ENCODE peak calls at places on chromosomes 1 and 21, in seven cellular contexts. Z is body of pancreas, M is GM12878, W is GM23248, E is cardiac muscle cell, A is adrenal gland, R is dorsolateral prefrontal cortex. X is an unnamed sample.

GRCh38 chr1:111203681-111204210 is 3.3 kb upstream of the DENND2D start:
- DNase-seq in M (peak), E (peak), A (peak), W (peak), R (peak), Z (peak), X (no peak)

GRCh38 chr1:53107570-53108322 is 34.7 kb downstream of the SLC1A7 start:
- DNase-seq in E (peak), W (peak), R (no peak), M (no peak), Z (no peak), A (no peak), X (no peak)

GRCh38 chr1:10867914-10868598 is 71.6 kb upstream of the CASZ1 start:
- DNase-seq in R (peak), W (no peak), Z (no peak), M (no peak), E (no peak), A (no peak), X (no peak)

GRCh38 chr1:1267488-1268283 is 6.0 kb downstream of the UBE2J2 start:
- DNase-seq in W (no peak), R (no peak), Z (no peak), A (no peak), E (no peak), M (no peak), X (no peak)

GRCh38 chr21:38142226-38142625 is 114.6 kb upstream of the KCNJ15 start:
- DNase-seq in W (no peak), A (no peak), E (no peak), M (no peak), Z (no peak), R (no peak), X (no peak)

GRCh38 chr1:223077434-223077833 is 65.6 kb downstream of the TLR5 start:
- DNase-seq in M (no peak), W (no peak), Z (no peak), R (no peak), A (peak), E (no peak), X (no peak)

GRCh38 chr1:53478186-53478585 is 19.0 kb downstream of the DMRTB1 start:
- DNase-seq in Z (no peak), W (no peak), A (no peak), E (no peak), R (no peak), M (no peak), X (no peak)

GRCh38 chr1:218811497-218811896 is 362.2 kb upstream of the LYPLAL1 start:
- DNase-seq in Z (no peak), E (peak), M (no peak), A (no peak), R (no peak), W (no peak), X (no peak)

GRCh38 chr1:202112864-202113689 is 9.6 kb upstream of the GPR37L1 start:
- DNase-seq in R (no peak), Z (peak), M (no peak), A (peak), E (no peak), W (peak), X (no peak)

GRCh38 chr1:159843459-159843858 is 16.8 kb downstream of the SLAMF8 start:
- DNase-seq in A (no peak), E (no peak), W (no peak), R (no peak), Z (no peak), M (no peak), X (no peak)

GRCh38 chr1:67264152-67264551 is 43.5 kb upstream of the IL12RB2 start:
- DNase-seq in W (no peak), Z (no peak), E (no peak), A (no peak), M (no peak), R (no peak), X (no peak)

GRCh38 chr1:67264899-67265298 is 42.8 kb upstream of the IL12RB2 start:
- DNase-seq in R (no peak), W (no peak), Z (no peak), M (no peak), E (no peak), A (no peak), X (no peak)

GRCh38 chr1:67262735-67263134 is 44.9 kb upstream of the IL12RB2 start:
- DNase-seq in E (no peak), M (no peak), W (no peak), R (no peak), Z (no peak), A (no peak), X (no peak)

GRCh38 chr1:67257173-67257535 is 50.5 kb upstream of the IL12RB2 start:
- DNase-seq in W (no peak), M (no peak), R (no peak), A (no peak), E (no peak), Z (no peak), X (no peak)

GRCh38 chr1:67261646-67262045 is 46.0 kb upstream of the IL12RB2 start:
- DNase-seq in W (no peak), R (no peak), E (peak), M (no peak), Z (no peak), A (no peak), X (no peak)
- H3K4me3 ChIP-seq in W (no peak), R (no peak), E (no peak), M (no peak), Z (no peak), A (no peak), X (no peak)

DNA sequence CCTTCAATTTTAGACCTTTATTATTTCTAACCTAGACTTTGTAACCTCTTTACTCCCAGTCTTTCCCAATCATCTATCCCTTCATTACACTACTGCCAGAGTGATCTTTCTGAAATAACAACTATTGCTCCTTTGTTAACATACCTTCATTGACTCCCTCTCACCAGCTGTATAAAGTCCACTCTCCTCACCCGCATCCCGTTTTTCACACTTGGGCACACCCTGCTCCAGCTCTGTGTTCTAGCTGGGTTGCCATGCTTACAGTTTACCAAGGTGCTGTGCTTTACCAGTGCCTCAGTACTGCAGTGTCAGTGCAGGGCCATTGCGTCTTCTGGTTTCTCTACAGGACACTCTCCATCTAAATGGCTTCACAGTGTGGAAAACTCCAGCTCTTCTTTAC is 148.2 kb downstream of the NFIA start:
- DNase-seq in M (no peak), E (no peak), W (no peak), Z (no peak), R (no peak), A (no peak), X (no peak)
- H3K4me3 ChIP-seq in M (no peak), E (no peak), W (no peak), Z (no peak), R (no peak), A (no peak), X (no peak)

GRCh38 chr1:236982380-236982779 is 21.9 kb downstream of the MT1HL1 start:
- DNase-seq in A (no peak), Z (no peak), M (no peak), W (no peak), E (no peak), R (no peak), X (no peak)

GRCh38 chr1:236975461-236975860 is 28.8 kb downstream of the MT1HL1 start:
- DNase-seq in E (no peak), Z (no peak), M (no peak), A (no peak), R (no peak), W (no peak), X (no peak)

GRCh38 chr1:236978740-236979139 is 25.5 kb downstream of the MT1HL1 start:
- DNase-seq in R (peak), A (no peak), Z (no peak), E (no peak), M (no peak), W (peak), X (no peak)

GRCh38 chr1:236980673-236981072 is 23.6 kb downstream of the MT1HL1 start:
- DNase-seq in W (no peak), Z (no peak), R (no peak), E (no peak), A (no peak), M (no peak), X (no peak)

DNA sequence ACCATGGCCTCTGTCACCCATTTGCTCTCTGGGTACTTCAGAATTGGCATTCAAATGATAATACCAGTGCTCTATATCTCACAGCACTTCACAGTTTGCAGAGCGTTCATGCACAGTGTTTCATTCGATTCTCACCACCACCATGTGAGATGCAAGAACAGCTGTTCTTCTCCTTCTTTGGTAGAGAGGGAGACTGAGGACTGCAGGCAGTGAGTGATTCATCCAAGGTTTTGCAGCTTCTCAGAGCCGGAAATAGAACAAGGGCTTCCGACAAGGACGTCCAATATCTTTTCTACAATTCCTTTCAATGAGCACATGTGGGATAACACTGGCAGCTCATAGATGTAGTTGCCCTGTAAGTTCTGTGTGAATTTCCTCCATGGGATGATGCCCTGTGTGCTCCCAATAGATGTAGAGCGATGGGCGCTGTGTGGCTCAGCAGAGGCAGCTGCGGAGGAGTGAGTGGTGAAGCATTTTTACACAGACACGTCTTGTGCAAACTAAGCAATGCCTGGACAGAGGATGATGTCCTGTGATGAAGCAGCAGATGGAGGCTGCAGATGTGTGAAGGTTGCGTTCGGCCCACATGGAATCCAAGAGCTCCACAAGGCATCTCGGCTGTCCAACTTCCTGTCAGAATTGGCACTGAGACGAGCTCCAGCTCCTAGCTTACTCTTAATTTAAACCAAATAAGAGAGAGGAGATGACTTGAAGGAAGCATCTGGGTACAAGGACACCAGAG is 24.9 kb downstream of the MT1HL1 start:
- DNase-seq in M (no peak), W (no peak), R (peak), E (no peak), Z (no peak), A (no peak), X (no peak)
- H3K4me3 ChIP-seq in M (no peak), W (no peak), R (no peak), E (no peak), Z (no peak), A (no peak), X (no peak)

DNA sequence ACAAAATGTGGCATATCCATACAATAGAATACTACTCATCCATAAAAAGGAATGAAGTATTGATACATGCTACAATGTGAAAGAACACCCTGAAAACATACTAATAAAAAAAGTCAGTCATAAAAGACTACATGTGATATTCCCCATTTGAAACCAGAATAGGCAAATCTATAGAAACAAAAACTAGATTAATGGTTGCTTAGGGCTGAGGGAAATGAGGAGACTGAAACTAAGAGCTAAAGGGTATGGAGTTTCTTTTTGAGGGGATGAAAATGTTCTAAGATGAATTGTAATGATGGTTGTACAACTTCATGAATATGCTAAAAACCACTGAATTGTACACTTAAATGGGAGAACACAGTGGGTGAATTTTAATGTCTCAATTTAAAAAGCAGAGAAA is 50.9 kb downstream of the ACBD6 start:
- DNase-seq in E (no peak), A (no peak), W (no peak), R (no peak), Z (no peak), M (no peak), X (no peak)
- H3K4me3 ChIP-seq in E (no peak), A (no peak), W (no peak), R (no peak), Z (no peak), M (peak), X (no peak)

DNA sequence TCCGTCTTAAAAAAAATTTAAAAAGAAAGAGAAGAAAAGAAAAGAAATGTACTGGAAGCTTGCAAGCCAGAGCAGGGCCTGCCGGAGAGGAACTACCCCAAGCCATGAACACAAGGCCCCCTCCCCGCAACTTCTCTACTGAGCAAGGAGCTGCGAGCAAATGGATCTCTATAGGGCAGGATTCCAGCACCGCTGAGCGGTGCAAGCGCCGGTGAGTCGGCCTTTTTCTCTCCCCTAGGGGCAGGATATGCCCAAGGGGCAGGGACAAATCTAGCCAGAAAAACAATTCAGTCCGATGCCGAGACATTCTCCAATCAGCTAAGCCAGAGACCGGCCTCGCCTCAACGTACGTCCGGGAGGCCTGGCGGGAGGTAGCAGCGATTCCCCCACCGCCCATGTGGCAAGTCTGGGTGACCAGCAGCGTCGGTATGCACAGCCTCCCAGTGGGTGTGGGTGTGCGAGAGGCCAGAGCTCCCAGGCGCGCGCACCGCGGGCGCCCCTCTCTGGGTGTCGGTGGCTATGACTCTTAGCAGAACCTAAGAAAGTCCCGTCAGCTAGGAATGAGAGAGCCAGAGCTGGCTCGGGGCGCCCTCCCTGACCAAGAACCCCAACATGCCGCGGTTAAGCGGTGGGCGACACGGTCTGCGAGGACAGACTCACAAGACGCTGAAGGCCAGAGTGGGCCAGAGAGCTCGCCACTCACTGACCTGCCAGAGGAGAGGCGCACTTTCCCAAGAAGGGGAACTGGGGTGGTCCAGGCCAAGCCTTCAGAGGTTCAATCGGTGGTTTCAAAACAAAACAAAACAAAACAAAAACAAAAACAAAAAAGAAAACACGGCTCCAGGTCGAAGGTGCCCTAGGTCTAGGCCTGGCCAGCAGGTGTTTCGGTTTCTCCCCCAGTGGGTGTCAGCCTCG is 1.9 kb downstream of the CSMD2 start:
- DNase-seq in R (peak), W (peak), M (no peak), E (peak), Z (peak), A (peak), X (peak)
- H3K4me3 ChIP-seq in R (peak), W (peak), M (peak), E (peak), Z (no peak), A (peak), X (peak)

DNA sequence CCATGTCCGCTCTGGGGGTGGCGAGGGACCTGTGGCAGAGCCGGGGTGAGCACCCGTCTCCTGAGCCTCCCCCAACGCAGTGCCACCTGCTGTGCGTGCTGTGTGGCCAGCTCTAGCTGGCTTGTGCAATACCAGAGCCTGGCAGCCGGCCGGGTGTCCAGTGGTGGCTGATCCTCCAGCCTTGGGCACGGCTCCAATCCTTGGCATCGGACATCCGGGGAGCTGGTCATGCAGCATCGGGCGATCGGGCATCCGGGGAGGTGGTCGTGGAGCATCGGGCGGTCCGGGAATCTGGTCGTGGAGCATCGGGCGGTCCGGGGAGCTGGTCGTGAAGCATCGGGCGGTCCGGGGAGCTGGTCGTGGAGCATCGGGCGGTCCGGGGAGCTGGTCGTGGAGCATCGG is 8.1 kb downstream of the SLX9 start:
- DNase-seq in M (no peak), E (no peak), W (no peak), R (no peak), A (peak), Z (peak), X (no peak)
- H3K4me3 ChIP-seq in M (no peak), E (no peak), W (no peak), R (no peak), A (no peak), Z (no peak), X (no peak)

GRCh38 chr1:163085904-163086268 is 16.7 kb downstream of the RGS4 start:
- DNase-seq in M (no peak), R (no peak), W (peak), A (no peak), Z (no peak), E (no peak), X (no peak)
- H3K4me3 ChIP-seq in M (no peak), R (no peak), W (peak), A (no peak), Z (no peak), E (no peak), X (no peak)

DNA sequence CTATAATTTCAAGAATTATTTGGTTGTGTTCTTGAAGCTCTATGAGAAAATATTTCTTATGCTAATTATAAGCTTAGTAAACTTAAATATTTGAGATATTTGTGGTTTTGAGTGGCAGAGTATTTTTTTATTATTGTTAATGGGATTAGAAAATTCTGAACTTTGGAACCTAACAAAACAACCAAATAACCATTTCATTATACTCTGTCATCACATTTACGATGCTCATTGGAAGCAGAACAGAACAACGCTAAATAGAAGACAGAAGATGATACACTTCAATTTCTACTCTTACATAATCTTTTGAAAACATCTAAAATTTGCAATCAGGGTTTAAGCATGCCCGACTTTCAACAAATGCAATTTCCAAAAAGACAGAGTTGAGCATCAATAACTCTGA is 270.2 kb downstream of the PTPRC start:
- DNase-seq in W (no peak), A (no peak), R (no peak), M (no peak), E (no peak), Z (no peak), X (no peak)
- H3K4me3 ChIP-seq in W (no peak), A (no peak), R (no peak), M (no peak), E (no peak), Z (no peak), X (no peak)

X was measured in epithelial cell of proximal tubule.